ENCODE peak calls at places on chromosomes 11 and 22, in nine cellular contexts. One of them, this sample, is unnamed.

GRCh38 chr11:65997286-65997685 is 4.7 kb downstream of the EIF1AD start:
- DNase-seq in astrocyte of the spinal cord: no peak
- DNase-seq in astrocyte of the cerebellum: no peak
- DNase-seq in ovary: no peak
- DNase-seq in AG04450: no peak
- DNase-seq in A549: no peak
- DNase-seq in BJ: no peak
- DNase-seq in nephron progenitor cell: no peak
- DNase-seq in WTC11: no peak
- DNase-seq in this sample: no peak

GRCh38 chr11:36455658-36456111 is 54.4 kb downstream of the TRAF6 start:
- DNase-seq in WTC11: no peak
- DNase-seq in astrocyte of the cerebellum: peak; percentile 99
- DNase-seq in astrocyte of the spinal cord: peak; percentile 100
- DNase-seq in BJ: peak; percentile 99
- DNase-seq in AG04450: peak; percentile 87
- DNase-seq in nephron progenitor cell: peak; percentile 34
- DNase-seq in A549: peak; percentile 46
- DNase-seq in ovary: peak; percentile 81
- DNase-seq in this sample: peak; percentile 68

GRCh38 chr22:31973739-31974138 is 29.4 kb downstream of the YWHAH start:
- DNase-seq in AG04450: no peak
- DNase-seq in WTC11: no peak
- DNase-seq in astrocyte of the spinal cord: no peak
- DNase-seq in nephron progenitor cell: no peak
- DNase-seq in A549: no peak
- DNase-seq in ovary: no peak
- DNase-seq in BJ: no peak
- DNase-seq in astrocyte of the cerebellum: no peak
- DNase-seq in this sample: peak; percentile 44

GRCh38 chr22:49533886-49534285 is 293.8 kb downstream of the BRD1 start:
- DNase-seq in astrocyte of the spinal cord: no peak
- DNase-seq in AG04450: no peak
- DNase-seq in A549: no peak
- DNase-seq in astrocyte of the cerebellum: no peak
- DNase-seq in BJ: no peak
- DNase-seq in nephron progenitor cell: no peak
- DNase-seq in WTC11: peak; percentile 5
- DNase-seq in ovary: peak; percentile 17
- DNase-seq in this sample: no peak

GRCh38 chr11:73359930-73360742 is 16.1 kb upstream of the RELT start:
- DNase-seq in astrocyte of the cerebellum: peak; percentile 52
- DNase-seq in ovary: no peak
- DNase-seq in BJ: no peak
- DNase-seq in WTC11: peak; percentile 81
- DNase-seq in astrocyte of the spinal cord: peak; percentile 26
- DNase-seq in A549: peak; percentile 43
- DNase-seq in nephron progenitor cell: peak; percentile 45
- DNase-seq in AG04450: no peak
- DNase-seq in this sample: peak; percentile 39

GRCh38 chr22:49936973-49937757 is 18.7 kb downstream of the CRELD2 start:
- DNase-seq in BJ: no peak
- DNase-seq in WTC11: no peak
- DNase-seq in astrocyte of the spinal cord: no peak
- DNase-seq in A549: no peak
- DNase-seq in ovary: no peak
- DNase-seq in astrocyte of the cerebellum: no peak
- DNase-seq in nephron progenitor cell: no peak
- DNase-seq in AG04450: no peak
- DNase-seq in this sample: no peak

GRCh38 chr11:13289081-13289480 is 11.5 kb downstream of the BMAL1 start:
- DNase-seq in AG04450: no peak
- DNase-seq in ovary: no peak
- DNase-seq in nephron progenitor cell: peak; percentile 50
- DNase-seq in astrocyte of the cerebellum: peak; percentile 13
- DNase-seq in A549: peak; percentile 41
- DNase-seq in WTC11: peak; percentile 43
- DNase-seq in astrocyte of the spinal cord: peak; percentile 31
- DNase-seq in BJ: no peak
- DNase-seq in this sample: no peak

GRCh38 chr11:74636633-74637184 is 44.3 kb downstream of the POLD3 start:
- DNase-seq in WTC11: no peak
- DNase-seq in astrocyte of the spinal cord: peak; percentile 82
- DNase-seq in nephron progenitor cell: no peak
- DNase-seq in astrocyte of the cerebellum: peak; percentile 20
- DNase-seq in AG04450: peak; percentile 74
- DNase-seq in ovary: no peak
- DNase-seq in A549: peak; percentile 46
- DNase-seq in BJ: peak; percentile 57
- DNase-seq in this sample: no peak

GRCh38 chr11:102007567-102008437 is 39.4 kb upstream of the CFAP300 start:
- DNase-seq in WTC11: no peak
- DNase-seq in A549: peak; percentile 95
- DNase-seq in AG04450: peak; percentile 4
- DNase-seq in nephron progenitor cell: no peak
- DNase-seq in ovary: no peak
- DNase-seq in astrocyte of the spinal cord: peak; percentile 79
- DNase-seq in astrocyte of the cerebellum: peak; percentile 24
- DNase-seq in BJ: peak; percentile 18
- DNase-seq in this sample: no peak

GRCh38 chr22:26360169-26360885 is 68.7 kb upstream of the ASPHD2 start:
- DNase-seq in AG04450: peak; percentile 44
- DNase-seq in BJ: peak; percentile 19
- DNase-seq in nephron progenitor cell: peak; percentile 81
- DNase-seq in WTC11: peak; percentile 81
- DNase-seq in astrocyte of the cerebellum: peak; percentile 62
- DNase-seq in A549: peak; percentile 67
- DNase-seq in astrocyte of the spinal cord: peak; percentile 79
- DNase-seq in ovary: peak; percentile 65
- DNase-seq in this sample: peak; percentile 87

GRCh38 chr11:133541331-133542095 is 9.2 kb upstream of the OPCML start:
- DNase-seq in ovary: no peak
- DNase-seq in AG04450: no peak
- DNase-seq in WTC11: peak; percentile 79
- DNase-seq in astrocyte of the spinal cord: no peak
- DNase-seq in BJ: no peak
- DNase-seq in nephron progenitor cell: peak; percentile 59
- DNase-seq in astrocyte of the cerebellum: no peak
- DNase-seq in A549: no peak
- DNase-seq in this sample: no peak

GRCh38 chr11:44033856-44034255 is 13.9 kb upstream of the ACCSL start:
- DNase-seq in astrocyte of the spinal cord: no peak
- DNase-seq in BJ: no peak
- DNase-seq in ovary: no peak
- DNase-seq in astrocyte of the cerebellum: no peak
- DNase-seq in AG04450: no peak
- DNase-seq in WTC11: no peak
- DNase-seq in A549: no peak
- DNase-seq in nephron progenitor cell: no peak
- DNase-seq in this sample: no peak

GRCh38 chr11:44033411-44033850 is 14.3 kb upstream of the ACCSL start:
- DNase-seq in AG04450: no peak
- DNase-seq in astrocyte of the cerebellum: no peak
- DNase-seq in BJ: no peak
- DNase-seq in ovary: no peak
- DNase-seq in A549: no peak
- DNase-seq in WTC11: no peak
- DNase-seq in astrocyte of the spinal cord: no peak
- DNase-seq in nephron progenitor cell: no peak
- DNase-seq in this sample: no peak

GRCh38 chr11:44037658-44037998 is 10.2 kb upstream of the ACCSL start:
- DNase-seq in ovary: no peak
- DNase-seq in AG04450: no peak
- DNase-seq in WTC11: no peak
- DNase-seq in astrocyte of the cerebellum: no peak
- DNase-seq in astrocyte of the spinal cord: no peak
- DNase-seq in nephron progenitor cell: no peak
- DNase-seq in BJ: no peak
- DNase-seq in A549: no peak
- DNase-seq in this sample: no peak

GRCh38 chr11:44034639-44035038 is 13.1 kb upstream of the ACCSL start:
- DNase-seq in A549: no peak
- DNase-seq in nephron progenitor cell: no peak
- DNase-seq in astrocyte of the cerebellum: no peak
- DNase-seq in WTC11: no peak
- DNase-seq in ovary: no peak
- DNase-seq in astrocyte of the spinal cord: no peak
- DNase-seq in AG04450: no peak
- DNase-seq in BJ: no peak
- DNase-seq in this sample: no peak

DNA sequence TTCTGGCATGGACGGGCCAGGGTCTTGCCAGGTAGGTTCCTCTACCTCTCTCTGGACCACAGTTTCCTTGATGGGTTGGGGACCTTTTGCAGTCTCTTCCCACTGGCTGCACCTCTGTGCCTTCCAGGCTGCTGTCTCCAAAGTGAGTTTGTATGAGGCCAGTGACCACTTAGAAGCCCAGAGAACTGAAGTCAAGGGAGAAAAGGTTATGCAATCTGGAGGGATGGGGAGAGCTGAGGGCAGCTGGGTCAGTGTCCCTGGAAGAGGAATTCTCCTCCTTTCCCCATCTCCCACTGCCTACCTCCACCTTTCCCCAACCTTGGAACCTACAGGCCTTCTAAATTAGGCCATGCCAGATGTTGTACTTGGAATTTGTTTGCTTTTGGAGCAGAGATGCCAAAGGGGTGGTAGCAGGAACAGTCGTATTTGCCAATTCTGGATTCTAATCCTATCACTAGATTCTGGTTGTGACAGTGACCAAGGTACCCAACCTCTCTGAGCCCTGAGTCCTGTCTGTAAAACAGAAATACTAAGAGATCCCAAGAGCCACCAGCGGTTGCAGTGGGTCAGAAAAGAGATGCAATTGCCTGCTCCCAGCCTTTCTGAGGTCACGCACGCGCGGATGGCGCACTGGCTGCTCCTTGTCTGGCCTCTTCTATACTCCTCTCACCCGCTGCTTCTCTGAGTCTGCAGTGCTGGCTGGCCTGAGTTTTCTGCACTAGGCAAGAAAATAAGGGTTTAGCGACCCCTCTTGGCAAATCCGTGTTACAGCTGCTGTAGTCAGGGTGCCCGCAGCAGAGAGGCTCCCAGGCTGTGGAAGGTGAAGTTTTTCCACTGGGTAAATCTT is 10.7 kb upstream of the ACCSL start:
- DNase-seq in astrocyte of the spinal cord: peak; percentile 79
- DNase-seq in A549: peak; percentile 72
- DNase-seq in AG04450: peak; percentile 60
- DNase-seq in nephron progenitor cell: peak; percentile 78
- DNase-seq in WTC11: peak; percentile 81
- DNase-seq in ovary: peak; percentile 89
- DNase-seq in BJ: no peak
- DNase-seq in astrocyte of the cerebellum: peak; percentile 71
- DNase-seq in this sample: peak; percentile 94
- TF ChIP-seq CTCF in astrocyte of the spinal cord: peak; percentile 89
- TF ChIP-seq CTCF in A549: peak; percentile 66
- TF ChIP-seq CTCF in AG04450: peak; percentile 92
- TF ChIP-seq CTCF in nephron progenitor cell: peak; percentile 89
- TF ChIP-seq CTCF in WTC11: peak; percentile 48
- TF ChIP-seq CTCF in ovary: peak; percentile 92
- TF ChIP-seq CTCF in BJ: peak; percentile 89
- TF ChIP-seq CTCF in astrocyte of the cerebellum: peak; percentile 91
- TF ChIP-seq CTCF in this sample: peak; percentile 79

GRCh38 chr11:1303196-1303821 is 6.1 kb downstream of the TOLLIP start:
- DNase-seq in AG04450: no peak
- DNase-seq in WTC11: peak; percentile 68
- DNase-seq in nephron progenitor cell: no peak
- DNase-seq in A549: peak; percentile 66
- DNase-seq in astrocyte of the spinal cord: no peak
- DNase-seq in ovary: peak; percentile 38
- DNase-seq in astrocyte of the cerebellum: no peak
- DNase-seq in BJ: no peak
- DNase-seq in this sample: no peak
- TF ChIP-seq CTCF in AG04450: peak; percentile 21
- TF ChIP-seq CTCF in WTC11: peak; percentile 57
- TF ChIP-seq CTCF in nephron progenitor cell: peak; percentile 32
- TF ChIP-seq CTCF in A549: peak; percentile 46
- TF ChIP-seq CTCF in astrocyte of the spinal cord: peak; percentile 65
- TF ChIP-seq CTCF in ovary: no peak
- TF ChIP-seq CTCF in astrocyte of the cerebellum: peak; percentile 50
- TF ChIP-seq CTCF in BJ: peak; percentile 10
- TF ChIP-seq CTCF in this sample: peak; percentile 16

GRCh38 chr11:24779791-24780190 is 282.9 kb downstream of the LUZP2 start:
- DNase-seq in A549: no peak
- DNase-seq in AG04450: no peak
- DNase-seq in astrocyte of the cerebellum: no peak
- DNase-seq in astrocyte of the spinal cord: no peak
- DNase-seq in ovary: no peak
- DNase-seq in WTC11: no peak
- DNase-seq in BJ: no peak
- DNase-seq in nephron progenitor cell: no peak
- DNase-seq in this sample: peak; percentile 25
- TF ChIP-seq CTCF in A549: no peak
- TF ChIP-seq CTCF in AG04450: peak; percentile 26
- TF ChIP-seq CTCF in astrocyte of the cerebellum: no peak
- TF ChIP-seq CTCF in astrocyte of the spinal cord: no peak
- TF ChIP-seq CTCF in ovary: no peak
- TF ChIP-seq CTCF in WTC11: no peak
- TF ChIP-seq CTCF in BJ: no peak
- TF ChIP-seq CTCF in nephron progenitor cell: peak; percentile 9
- TF ChIP-seq CTCF in this sample: peak; percentile 12

DNA sequence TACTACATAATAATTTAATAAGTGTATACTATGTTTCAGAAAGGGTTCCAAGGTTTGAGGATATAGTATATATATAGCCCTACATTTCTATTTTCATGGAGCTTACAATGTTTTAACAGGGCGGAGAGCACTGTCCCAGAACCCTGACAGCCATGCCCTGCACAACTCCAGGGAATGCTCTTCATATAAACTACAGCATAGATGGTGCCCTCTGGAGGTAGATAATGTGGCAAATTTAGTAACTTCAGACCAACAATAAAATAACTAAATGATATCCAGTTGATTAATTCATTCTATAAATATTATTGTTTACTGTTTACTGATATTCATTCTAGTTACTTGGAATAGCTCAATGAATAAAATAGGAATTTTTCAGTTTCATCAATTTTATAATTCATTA is 693.7 kb upstream of the CCDC179 start:
- DNase-seq in AG04450: no peak
- DNase-seq in astrocyte of the cerebellum: no peak
- DNase-seq in astrocyte of the spinal cord: no peak
- DNase-seq in ovary: no peak
- DNase-seq in BJ: no peak
- DNase-seq in nephron progenitor cell: no peak
- DNase-seq in A549: peak; percentile 2
- DNase-seq in WTC11: no peak
- DNase-seq in this sample: no peak
- TF ChIP-seq CTCF in AG04450: no peak
- TF ChIP-seq CTCF in astrocyte of the cerebellum: no peak
- TF ChIP-seq CTCF in astrocyte of the spinal cord: no peak
- TF ChIP-seq CTCF in ovary: no peak
- TF ChIP-seq CTCF in BJ: no peak
- TF ChIP-seq CTCF in nephron progenitor cell: no peak
- TF ChIP-seq CTCF in A549: no peak
- TF ChIP-seq CTCF in WTC11: no peak
- TF ChIP-seq CTCF in this sample: no peak